ENCODE peak calls at places on chromosomes 4 and X, in seven cellular contexts. Y is right lobe of liver, B is left ventricle myocardium inferior, O is gastrocnemius medialis, U is fibroblast of lung, J is transverse colon, M is upper lobe of left lung. N is an unnamed sample.

GRCh38 chr4:122577808-122578781 is 42.8 kb downstream of the IL21 start:
- DNase-seq in Y (no peak), B (no peak), O (no peak), U (peak), J (peak), M (no peak), N (no peak)

GRCh38 chrX:3962511-3963350 is 249.3 kb upstream of the PRKX start:
- DNase-seq in Y (no peak), B (no peak), O (no peak), U (peak), J (no peak), M (no peak), N (no peak)

GRCh38 chr4:173119818-173120217 is 48.8 kb upstream of the GALNT7 start:
- DNase-seq in Y (no peak), B (no peak), O (no peak), U (peak), J (no peak), M (no peak), N (no peak)

GRCh38 chrX:107448625-107449468 is 605 bp upstream of the FRMPD3 start:
- DNase-seq in Y (no peak), B (no peak), O (no peak), U (no peak), J (no peak), M (peak), N (no peak)

GRCh38 chr4:78726575-78726974 is 49.6 kb upstream of the BMP2K start:
- DNase-seq in Y (no peak), B (no peak), O (no peak), U (no peak), J (no peak), M (no peak), N (no peak)

GRCh38 chr4:4645743-4646142 is 103.9 kb upstream of the STX18 start:
- DNase-seq in Y (no peak), B (no peak), O (no peak), U (no peak), J (no peak), M (no peak), N (no peak)

GRCh38 chr4:105057370-105058096 is 89.1 kb upstream of the TET2 start:
- DNase-seq in Y (no peak), B (no peak), O (no peak), U (no peak), J (no peak), M (no peak), N (no peak)

GRCh38 chrX:43866423-43866822 is 15.8 kb downstream of the MAOB start:
- DNase-seq in Y (no peak), B (no peak), O (no peak), U (no peak), J (no peak), M (no peak), N (no peak)

GRCh38 chr4:37481547-37482129 is 204.5 kb downstream of the RELL1 start:
- DNase-seq in Y (no peak), B (no peak), O (no peak), U (no peak), J (no peak), M (no peak), N (no peak)

GRCh38 chr4:186931519-186931918 is 207.9 kb upstream of the FAT1 start:
- DNase-seq in Y (no peak), B (no peak), O (no peak), U (peak), J (no peak), M (no peak), N (no peak)

GRCh38 chrX:41923925-41924693 is 755 bp upstream of the CASK start:
- DNase-seq in Y (peak), B (no peak), O (no peak), U (peak), J (peak), M (no peak), N (no peak)

GRCh38 chrX:139787601-139788000 is 79.6 kb upstream of the MCF2 start:
- DNase-seq in Y (no peak), B (no peak), O (no peak), U (no peak), J (no peak), M (no peak), N (no peak)

GRCh38 chrX:102835504-102836146 is 101.4 kb upstream of the RAB40AL start:
- DNase-seq in Y (no peak), B (no peak), O (no peak), U (peak), J (no peak), M (no peak), N (no peak)

GRCh38 chrX:29617725-29618124 is 597.6 kb upstream of the MAGEB2 start:
- DNase-seq in Y (no peak), B (no peak), O (no peak), U (peak), J (no peak), M (no peak), N (no peak)

GRCh38 chrX:1468250-1468772 is 15.6 kb upstream of the ASMTL start:
- DNase-seq in Y (peak), B (no peak), O (no peak), U (no peak), J (peak), M (peak), N (peak)

GRCh38 chr4:51894246-51894645 is 51.3 kb downstream of the DCUN1D4 start:
- DNase-seq in Y (no peak), B (no peak), O (no peak), U (no peak), J (no peak), M (no peak), N (no peak)

GRCh38 chr4:6633091-6633906 is 7.2 kb upstream of the MRFAP1 start:
- DNase-seq in Y (no peak), B (no peak), O (peak), U (peak), J (no peak), M (no peak), N (no peak)

GRCh38 chr4:139175647-139176298 is 1.2 kb downstream of the ELF2 start:
- DNase-seq in Y (no peak), B (no peak), O (no peak), U (peak), J (no peak), M (no peak), N (no peak)

GRCh38 chr4:63563288-63564014 is 845.8 kb downstream of the TECRL start:
- DNase-seq in Y (no peak), B (no peak), O (no peak), U (no peak), J (no peak), M (peak), N (no peak)

GRCh38 chr4:73447701-73448100 is 11.7 kb downstream of the AFP start:
- DNase-seq in Y (no peak), B (no peak), O (no peak), U (peak), J (no peak), M (no peak), N (no peak)

GRCh38 chrX:41333744-41333993 is 293 bp upstream of the DDX3X start:
- DNase-seq in Y (no peak), B (no peak), O (peak), U (peak), J (no peak), M (no peak), N (no peak)

GRCh38 chr4:113878718-113879117 is 100.7 kb downstream of the ARSJ start:
- DNase-seq in Y (no peak), B (no peak), O (no peak), U (peak), J (no peak), M (no peak), N (no peak)

GRCh38 chr4:69835766-69836165 is 24.2 kb downstream of the SULT1E1 start:
- DNase-seq in Y (no peak), B (no peak), O (no peak), U (no peak), J (no peak), M (no peak), N (no peak)

GRCh38 chr4:3873446-3874415 is 107.5 kb downstream of the ADRA2C start:
- DNase-seq in Y (peak), B (peak), O (no peak), U (no peak), J (no peak), M (no peak), N (peak)

GRCh38 chr4:31545755-31546154 is 825.6 kb downstream of the PCDH7 start:
- DNase-seq in Y (no peak), B (no peak), O (no peak), U (no peak), J (no peak), M (no peak), N (no peak)

GRCh38 chr4:22091906-22092305 is 143.3 kb upstream of the KCNIP4 start:
- DNase-seq in Y (no peak), B (no peak), O (no peak), U (no peak), J (no peak), M (no peak), N (no peak)

GRCh38 chrX:97267376-97267775 is 383.7 kb downstream of the RPA4 start:
- DNase-seq in Y (no peak), B (no peak), O (no peak), U (peak), J (no peak), M (no peak), N (no peak)

GRCh38 chrX:23341452-23341851 is 6.8 kb downstream of the PTCHD1 start:
- DNase-seq in Y (no peak), B (no peak), O (no peak), U (no peak), J (no peak), M (no peak), N (no peak)

GRCh38 chr4:10108818-10109783 is 7.5 kb downstream of the WDR1 start:
- DNase-seq in Y (no peak), B (no peak), O (peak), U (no peak), J (peak), M (no peak), N (no peak)

GRCh38 chrX:13179100-13179499 is 134.7 kb upstream of the FAM9C start:
- DNase-seq in Y (no peak), B (no peak), O (no peak), U (no peak), J (no peak), M (no peak), N (no peak)

GRCh38 chrX:13180807-13181206 is 136.4 kb upstream of the FAM9C start:
- DNase-seq in Y (no peak), B (no peak), O (no peak), U (peak), J (no peak), M (no peak), N (no peak)

DNA sequence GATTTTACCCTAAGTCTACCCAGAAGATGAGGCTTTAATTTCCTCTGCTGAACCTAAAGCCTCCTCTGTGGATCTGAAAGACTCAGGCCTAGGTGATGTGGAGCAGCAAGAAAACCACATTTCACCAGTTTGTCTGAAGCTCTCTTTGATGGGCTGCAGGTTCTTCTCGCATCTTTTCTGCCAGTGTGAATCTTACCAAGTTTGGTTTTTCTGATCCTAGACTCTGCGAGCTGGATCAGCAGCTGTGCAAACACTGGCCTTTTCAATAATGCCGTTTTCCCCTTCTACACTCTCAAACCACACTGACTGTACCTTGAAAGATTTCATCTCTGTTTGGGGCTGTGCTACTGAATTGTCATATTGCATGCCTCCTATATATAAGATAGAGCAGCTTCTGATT is 133.5 kb upstream of the FAM9C start:
- DNase-seq in Y (no peak), B (no peak), O (no peak), U (no peak), J (no peak), M (no peak), N (no peak)
- TF ChIP-seq CTCF in Y (no peak), B (no peak), O (no peak), U (no peak), J (no peak), M (no peak), N (no peak)

DNA sequence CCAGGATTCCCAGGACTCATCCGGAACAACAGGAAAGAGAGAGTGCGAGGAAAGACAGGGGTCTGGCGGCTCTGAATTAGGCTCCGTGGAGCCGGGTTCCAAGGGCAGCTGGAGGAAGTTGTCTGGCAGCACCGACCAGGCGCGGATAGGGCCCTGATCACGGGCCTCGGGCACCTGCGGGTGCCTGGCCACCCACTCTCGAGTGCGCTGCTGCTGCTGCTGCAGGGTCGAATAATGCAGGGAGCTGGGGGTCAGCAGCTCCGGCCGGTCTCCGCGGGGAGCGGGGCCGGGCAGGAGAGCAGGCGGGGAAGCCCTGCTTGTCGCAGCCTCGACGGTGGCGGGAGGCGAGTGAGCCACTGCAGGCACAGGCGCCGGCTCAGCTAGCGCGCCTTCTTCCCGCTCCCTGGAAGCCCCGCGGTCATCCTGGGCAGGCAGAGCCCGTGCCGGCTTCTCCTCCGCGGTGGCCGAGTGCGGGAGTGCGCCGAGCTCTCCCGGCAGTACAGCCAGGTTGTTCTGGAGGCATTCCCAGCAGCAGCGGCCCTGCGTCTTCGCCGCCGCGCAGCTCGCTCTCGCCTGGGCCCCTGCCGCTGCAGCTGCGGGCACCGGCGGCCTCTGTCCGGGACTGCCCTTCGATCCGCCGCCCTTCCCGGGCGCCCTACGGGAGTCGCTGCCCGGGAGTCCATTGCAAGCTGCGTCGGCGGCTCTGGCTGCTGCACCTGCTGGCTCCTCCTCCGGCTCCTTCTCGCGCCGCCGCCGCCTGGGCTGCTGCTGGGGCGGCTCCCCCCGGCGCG is 1.0 kb downstream of the SOWAHB start:
- DNase-seq in Y (peak), B (peak), O (no peak), U (peak), J (peak), M (peak), N (no peak)
- H3K4me3 ChIP-seq in Y (peak), B (peak), O (peak), U (peak), J (peak), M (peak), N (peak)

GRCh38 chrX:123971963-123972362 is 10.5 kb downstream of the STAG2 start:
- DNase-seq in Y (no peak), B (no peak), O (no peak), U (peak), J (no peak), M (no peak), N (no peak)

GRCh38 chrX:123976671-123977316 is 15.3 kb downstream of the STAG2 start:
- DNase-seq in Y (no peak), B (no peak), O (no peak), U (peak), J (no peak), M (no peak), N (no peak)

DNA sequence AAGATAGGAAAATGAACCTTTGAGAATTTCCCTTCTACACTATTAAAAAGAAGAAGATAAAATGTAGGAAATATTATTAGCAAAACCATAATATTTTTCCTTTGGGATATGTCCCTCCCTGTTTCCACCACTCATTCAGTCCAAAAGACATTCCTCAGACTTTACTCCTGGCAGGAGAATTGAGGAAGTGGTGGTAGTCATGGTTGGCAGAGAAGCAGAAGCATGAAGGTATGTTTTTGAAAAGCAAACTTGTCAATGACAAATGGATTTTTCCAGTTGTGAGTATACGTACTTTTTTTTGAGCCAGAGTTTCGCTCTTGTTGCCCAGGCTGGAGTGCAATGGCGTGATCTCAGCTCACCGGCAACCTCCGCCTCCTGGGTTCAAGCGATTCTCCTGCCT is 13.7 kb downstream of the STAG2 start:
- DNase-seq in Y (no peak), B (no peak), O (no peak), U (no peak), J (no peak), M (no peak), N (no peak)
- H3K27ac ChIP-seq in Y (no peak), B (no peak), O (peak), U (no peak), J (no peak), M (no peak), N (peak)

GRCh38 chr4:76623217-76624060 is 188.4 kb downstream of the SHROOM3 start:
- DNase-seq in Y (no peak), B (no peak), O (no peak), U (no peak), J (no peak), M (no peak), N (no peak)

GRCh38 chr4:76630748-76631147 is 195.7 kb downstream of the SHROOM3 start:
- DNase-seq in Y (no peak), B (no peak), O (no peak), U (no peak), J (no peak), M (no peak), N (no peak)

GRCh38 chr4:76624271-76624681 is 189.2 kb downstream of the SHROOM3 start:
- DNase-seq in Y (no peak), B (no peak), O (no peak), U (peak), J (no peak), M (no peak), N (peak)

GRCh38 chr4:76625316-76625715 is 190.3 kb downstream of the SHROOM3 start:
- DNase-seq in Y (no peak), B (no peak), O (no peak), U (no peak), J (no peak), M (no peak), N (no peak)

DNA sequence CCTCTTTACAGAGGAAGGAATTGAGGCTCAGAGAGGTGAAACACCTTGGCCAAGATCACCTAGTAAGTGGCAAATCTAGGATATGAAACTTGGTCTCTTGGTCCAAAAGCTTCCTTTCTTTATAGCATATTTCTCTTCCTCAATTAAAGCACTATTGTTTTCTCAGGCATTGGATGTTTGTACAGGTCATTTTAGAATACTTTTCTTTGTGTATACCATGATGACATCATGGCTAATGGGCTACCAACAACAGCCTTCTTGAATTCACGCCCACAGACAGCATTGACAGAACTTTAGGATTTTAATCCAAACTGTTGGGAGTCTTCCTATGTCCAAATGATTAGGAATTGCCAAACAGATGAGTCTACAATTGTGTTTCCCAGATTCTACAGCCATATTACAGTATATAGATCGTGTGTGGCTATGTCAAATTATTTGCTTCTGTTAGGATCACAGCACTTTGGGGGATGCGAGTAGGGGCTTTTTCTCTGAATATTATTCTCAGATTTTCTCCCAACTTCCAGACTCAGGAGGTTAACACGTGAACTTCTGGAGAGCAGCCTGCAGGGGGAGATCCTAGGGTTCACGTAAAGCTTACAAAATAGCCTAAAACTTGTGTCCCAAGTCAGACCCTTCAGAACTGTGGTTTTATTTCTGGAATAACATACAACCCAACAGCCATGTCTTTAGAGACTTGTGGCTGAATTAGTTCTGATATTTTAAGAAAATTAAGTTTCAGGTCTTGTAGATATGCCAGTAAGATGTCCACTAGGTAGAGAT is 191.8 kb downstream of the SHROOM3 start:
- DNase-seq in Y (no peak), B (no peak), O (no peak), U (peak), J (no peak), M (no peak), N (no peak)
- TF ChIP-seq CTCF in Y (peak), B (peak), O (no peak), U (peak), J (peak), M (no peak), N (no peak)

DNA sequence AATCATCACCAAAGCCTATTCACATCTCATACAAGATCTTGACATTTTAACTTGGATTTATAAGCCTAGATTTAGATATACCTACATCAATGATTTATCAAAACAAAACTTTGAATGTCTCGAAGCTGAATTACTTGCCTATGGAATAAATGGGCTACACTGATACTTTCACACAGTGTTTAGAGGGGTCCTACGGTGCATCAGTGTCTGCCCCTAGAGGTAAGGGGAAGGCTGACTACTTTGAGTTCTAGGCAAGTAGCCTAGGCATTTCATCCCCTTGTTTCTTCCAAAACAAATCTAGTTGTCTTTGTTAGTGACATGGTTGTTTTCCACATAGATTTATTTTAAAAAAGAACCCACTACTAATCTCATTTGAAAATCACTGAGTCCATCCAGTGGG is 158.1 kb upstream of the ATOH1 start:
- DNase-seq in Y (no peak), B (no peak), O (no peak), U (no peak), J (no peak), M (no peak), N (no peak)
- H3K4me3 ChIP-seq in Y (no peak), B (no peak), O (no peak), U (no peak), J (no peak), M (no peak), N (no peak)

GRCh38 chr4:15587649-15588048 is 67.5 kb downstream of the FBXL5 start:
- DNase-seq in Y (no peak), B (no peak), O (peak), U (peak), J (no peak), M (no peak), N (no peak)
- H3K27ac ChIP-seq in Y (no peak), B (no peak), O (peak), U (no peak), J (no peak), M (no peak), N (peak)